ENCODE peak calls at places on chromosomes 6 and 20, in eight cellular contexts. Y is coronary artery, P is skeletal muscle cell, V is endothelial cell of umbilical vein, S is Karpas-422, R is BJ, X is HL-60, B is left ventricle myocardium inferior. Q is an unnamed sample.
A peak's percentile ranks its signal among the peaks of the same experiment; 100 is the strongest.

GRCh38 chr20:20864346-20865096 is 152.1 kb upstream of the RALGAPA2 start:
- DNase-seq in Y (no peak), P (no peak), V (no peak), S (peak; percentile 62), R (no peak), X (no peak), B (no peak), Q (no peak)

GRCh38 chr20:23646106-23646958 is 8.6 kb upstream of the CST3 start:
- DNase-seq in Y (no peak), P (no peak), V (peak; percentile 71), S (no peak), R (no peak), X (no peak), B (no peak), Q (no peak)

GRCh38 chr6:159969204-159969912 is 476 bp downstream of the IGF2R start:
- DNase-seq in Y (no peak), P (no peak), V (peak; percentile 33), S (peak; percentile 55), R (no peak), X (no peak), B (peak; percentile 49), Q (no peak)

GRCh38 chr20:38148328-38149102 is 16.6 kb downstream of the TGM2 start:
- DNase-seq in Y (no peak), P (no peak), V (no peak), S (no peak), R (no peak), X (no peak), B (peak; percentile 7), Q (no peak)

GRCh38 chr6:167093922-167094432 is 28.9 kb upstream of the CCR6 start:
- DNase-seq in Y (no peak), P (no peak), V (no peak), S (peak; percentile 39), R (no peak), X (no peak), B (no peak), Q (peak; percentile 70)

GRCh38 chr20:19981091-19981490 is 36.1 kb upstream of the NAA20 start:
- DNase-seq in Y (no peak), P (peak; percentile 58), V (peak; percentile 28), S (no peak), R (no peak), X (no peak), B (no peak), Q (no peak)

GRCh38 chr20:59948828-59949720 is 8.9 kb downstream of the FAM217B start:
- DNase-seq in Y (no peak), P (peak; percentile 18), V (peak; percentile 57), S (peak; percentile 81), R (no peak), X (no peak), B (no peak), Q (no peak)

GRCh38 chr20:62422636-62423325 is 4.6 kb downstream of the RBBP8NL start:
- DNase-seq in Y (no peak), P (no peak), V (no peak), S (no peak), R (no peak), X (no peak), B (no peak), Q (no peak)

GRCh38 chr6:21022343-21023107 is 488.3 kb downstream of the CDKAL1 start:
- DNase-seq in Y (no peak), P (peak; percentile 32), V (peak; percentile 92), S (no peak), R (no peak), X (no peak), B (no peak), Q (no peak)

GRCh38 chr6:3310710-3311109 is 52.0 kb downstream of the PSMG4 start:
- DNase-seq in Y (no peak), P (no peak), V (no peak), S (no peak), R (no peak), X (no peak), B (no peak), Q (no peak)

GRCh38 chr6:100479180-100480035 is 14.7 kb upstream of the SIM1 start:
- DNase-seq in Y (no peak), P (no peak), V (peak; percentile 68), S (peak; percentile 71), R (no peak), X (peak; percentile 7), B (no peak), Q (no peak)

GRCh38 chr6:100470721-100471120 is 6.0 kb upstream of the SIM1 start:
- DNase-seq in Y (no peak), P (no peak), V (no peak), S (no peak), R (no peak), X (no peak), B (no peak), Q (no peak)

GRCh38 chr6:100472674-100473073 is 8.0 kb upstream of the SIM1 start:
- DNase-seq in Y (no peak), P (no peak), V (no peak), S (no peak), R (no peak), X (no peak), B (no peak), Q (no peak)

GRCh38 chr6:100473182-100473581 is 8.5 kb upstream of the SIM1 start:
- DNase-seq in Y (no peak), P (no peak), V (no peak), S (no peak), R (no peak), X (no peak), B (no peak), Q (no peak)

DNA sequence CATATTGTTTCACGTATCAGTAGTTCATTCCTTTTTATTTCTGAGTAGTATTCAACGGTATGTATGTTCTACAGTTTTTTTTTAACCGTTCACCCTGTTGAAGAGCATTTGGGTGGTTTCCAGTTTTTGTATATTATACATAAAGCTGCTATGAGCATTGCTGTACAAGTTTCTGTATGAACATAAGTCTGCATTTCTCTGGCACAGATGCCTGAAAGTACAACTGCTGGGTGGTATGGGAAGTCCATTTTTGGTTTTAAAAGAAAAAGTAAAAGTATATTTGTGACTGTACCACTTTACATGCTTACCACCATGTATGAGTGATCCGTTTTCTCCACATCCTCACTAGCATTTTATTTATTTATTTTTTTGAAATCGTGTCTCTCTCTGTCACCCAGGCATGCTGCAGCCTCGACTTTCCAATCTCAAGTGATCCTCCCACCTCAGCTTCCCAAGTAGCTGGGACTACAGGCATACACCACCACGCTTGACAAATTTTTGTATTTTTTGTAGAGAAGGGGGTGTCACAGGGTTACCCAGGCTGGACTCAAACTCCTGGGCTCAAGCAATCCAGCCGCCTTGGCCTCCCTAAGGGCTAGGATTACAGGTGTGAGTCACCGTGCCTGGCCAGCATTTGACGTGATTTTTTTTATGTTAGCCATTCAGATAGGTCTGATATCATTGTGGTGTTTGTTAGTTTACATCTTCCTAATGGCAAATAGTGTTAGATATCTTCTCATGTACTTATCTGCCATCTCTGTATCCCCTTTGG is 11.0 kb upstream of the SIM1 start:
- DNase-seq in Y (no peak), P (no peak), V (no peak), S (no peak), R (no peak), X (no peak), B (no peak), Q (no peak)
- H3K4me3 ChIP-seq in Y (no peak overlapping the region), P (no peak overlapping the region), V (no peak overlapping the region), S (no peak overlapping the region), R (no peak overlapping the region), X (no peak overlapping the region), B (no peak overlapping the region), Q (no peak overlapping the region)

GRCh38 chr20:47336013-47336754 is 20.3 kb downstream of the ZMYND8 start:
- DNase-seq in Y (peak; percentile 87), P (peak; percentile 82), V (no peak), S (no peak), R (peak; percentile 66), X (no peak), B (peak; percentile 53), Q (no peak)
- H3K4me3 ChIP-seq in Y (no peak overlapping the region), P (no peak overlapping the region), V (no peak overlapping the region), S (no peak overlapping the region), R (no peak overlapping the region), X (no peak overlapping the region), B (peak overlapping the region; percentile 3), Q (no peak overlapping the region)

GRCh38 chr6:132932566-132932965 is 118.2 kb downstream of the RPS12 start:
- DNase-seq in Y (no peak), P (no peak), V (no peak), S (no peak), R (no peak), X (no peak), B (no peak), Q (no peak)
- H3K4me3 ChIP-seq in Y (no peak overlapping the region), P (no peak overlapping the region), V (no peak overlapping the region), S (no peak overlapping the region), R (no peak overlapping the region), X (no peak overlapping the region), B (no peak overlapping the region), Q (no peak overlapping the region)

GRCh38 chr6:1524040-1524480 is 85.7 kb upstream of the FOXC1 start:
- DNase-seq in Y (no peak), P (peak; percentile 10), V (peak; percentile 58), S (no peak), R (no peak), X (peak; percentile 44), B (peak; percentile 77), Q (no peak)
- H3K4me3 ChIP-seq in Y (peak overlapping the region; percentile 58), P (peak overlapping the region; percentile 15), V (no peak overlapping the region), S (no peak overlapping the region), R (no peak overlapping the region), X (no peak overlapping the region), B (peak overlapping the region; percentile 45), Q (no peak overlapping the region)

DNA sequence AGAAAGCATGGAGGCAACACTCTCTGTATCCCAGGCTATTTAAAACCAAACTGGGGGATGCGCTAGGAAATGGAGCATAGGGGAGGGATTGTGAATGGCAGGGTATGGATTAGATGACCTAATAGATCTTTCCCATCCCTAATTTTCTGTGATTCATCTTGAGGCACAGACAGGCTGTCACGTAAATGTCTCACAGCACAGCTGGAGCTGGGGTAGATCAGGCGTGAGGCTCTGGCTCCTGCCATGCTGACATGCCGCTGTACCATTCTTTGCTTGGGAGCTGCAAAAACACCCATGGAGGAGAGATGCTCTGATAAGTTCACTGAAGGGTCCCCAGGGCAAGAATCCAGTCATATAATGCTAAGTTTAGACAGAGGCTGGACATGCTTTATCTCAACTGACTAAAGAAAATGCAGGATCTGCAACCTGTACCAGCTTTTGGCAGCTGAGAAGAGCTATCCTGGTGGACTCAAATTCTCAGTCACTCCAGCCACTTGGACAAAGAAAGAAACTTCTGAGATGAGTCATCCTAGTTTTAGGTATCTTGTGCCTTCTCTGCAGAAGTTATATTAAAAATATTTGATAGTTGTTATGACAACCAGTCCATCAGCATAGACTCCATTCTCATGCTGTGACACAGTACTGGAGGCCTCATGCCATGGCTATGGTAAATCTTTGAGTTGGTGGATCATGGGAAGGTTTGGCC is 185.1 kb upstream of the RAB32 start:
- DNase-seq in Y (no peak), P (no peak), V (peak; percentile 48), S (peak; percentile 60), R (peak; percentile 22), X (no peak), B (no peak), Q (no peak)
- H3K4me3 ChIP-seq in Y (no peak overlapping the region), P (peak overlapping the region; percentile 19), V (no peak overlapping the region), S (peak overlapping the region; percentile 52), R (no peak overlapping the region), X (no peak overlapping the region), B (no peak overlapping the region), Q (no peak overlapping the region)